ENCODE peak calls at places on chromosomes 7 and 10, in eight cellular contexts. One of them, this sample, is unnamed.

GRCh38 chr7:129574487-129574886 is 37.0 kb upstream of the NRF1 start:
- DNase-seq in iris pigment epithelial cell: peak; percentile 68
- DNase-seq in left colon: no peak
- DNase-seq in activated T-cell treated with anti-CD3 and anti-CD28 coated beads for 1 hour: no peak
- DNase-seq in midbrain: no peak
- DNase-seq in effector CD4-positive, alpha-beta T cell: no peak
- DNase-seq in aorta: no peak
- DNase-seq in HS-5: peak; percentile 69
- DNase-seq in this sample: no peak

GRCh38 chr10:22693371-22693784 is 21.0 kb downstream of the PIP4K2A start:
- DNase-seq in activated T-cell treated with anti-CD3 and anti-CD28 coated beads for 1 hour: no peak
- DNase-seq in left colon: no peak
- DNase-seq in iris pigment epithelial cell: peak; percentile 88
- DNase-seq in midbrain: no peak
- DNase-seq in aorta: no peak
- DNase-seq in effector CD4-positive, alpha-beta T cell: no peak
- DNase-seq in HS-5: no peak
- DNase-seq in this sample: no peak

GRCh38 chr10:122727426-122727825 is 27.8 kb upstream of the C10orf120 start:
- DNase-seq in midbrain: no peak
- DNase-seq in HS-5: no peak
- DNase-seq in aorta: no peak
- DNase-seq in iris pigment epithelial cell: no peak
- DNase-seq in activated T-cell treated with anti-CD3 and anti-CD28 coated beads for 1 hour: no peak
- DNase-seq in effector CD4-positive, alpha-beta T cell: no peak
- DNase-seq in left colon: no peak
- DNase-seq in this sample: no peak

GRCh38 chr10:3757250-3757637 is 27.8 kb downstream of the KLF6 start:
- DNase-seq in left colon: no peak
- DNase-seq in iris pigment epithelial cell: no peak
- DNase-seq in activated T-cell treated with anti-CD3 and anti-CD28 coated beads for 1 hour: no peak
- DNase-seq in aorta: no peak
- DNase-seq in midbrain: no peak
- DNase-seq in effector CD4-positive, alpha-beta T cell: no peak
- DNase-seq in HS-5: no peak
- DNase-seq in this sample: no peak

GRCh38 chr10:113986316-113986715 is 57.4 kb upstream of the ADRB1 start:
- DNase-seq in midbrain: no peak
- DNase-seq in iris pigment epithelial cell: no peak
- DNase-seq in effector CD4-positive, alpha-beta T cell: no peak
- DNase-seq in activated T-cell treated with anti-CD3 and anti-CD28 coated beads for 1 hour: no peak
- DNase-seq in left colon: no peak
- DNase-seq in HS-5: no peak
- DNase-seq in aorta: no peak
- DNase-seq in this sample: no peak

GRCh38 chr10:93579089-93579488 is 12.6 kb downstream of the FFAR4 start:
- DNase-seq in effector CD4-positive, alpha-beta T cell: no peak
- DNase-seq in HS-5: no peak
- DNase-seq in activated T-cell treated with anti-CD3 and anti-CD28 coated beads for 1 hour: no peak
- DNase-seq in left colon: no peak
- DNase-seq in midbrain: no peak
- DNase-seq in aorta: no peak
- DNase-seq in iris pigment epithelial cell: peak; percentile 22
- DNase-seq in this sample: no peak

GRCh38 chr7:4665661-4666060 is 16.4 kb upstream of the FOXK1 start:
- DNase-seq in left colon: no peak
- DNase-seq in aorta: no peak
- DNase-seq in midbrain: no peak
- DNase-seq in HS-5: peak; percentile 88
- DNase-seq in effector CD4-positive, alpha-beta T cell: no peak
- DNase-seq in iris pigment epithelial cell: peak; percentile 97
- DNase-seq in activated T-cell treated with anti-CD3 and anti-CD28 coated beads for 1 hour: no peak
- DNase-seq in this sample: no peak

GRCh38 chr7:20153999-20154398 is 63.2 kb downstream of the MACC1 start:
- DNase-seq in left colon: no peak
- DNase-seq in iris pigment epithelial cell: no peak
- DNase-seq in HS-5: no peak
- DNase-seq in effector CD4-positive, alpha-beta T cell: no peak
- DNase-seq in aorta: no peak
- DNase-seq in activated T-cell treated with anti-CD3 and anti-CD28 coated beads for 1 hour: no peak
- DNase-seq in midbrain: no peak
- DNase-seq in this sample: no peak

GRCh38 chr10:6399241-6399701 is 180.8 kb downstream of the PRKCQ start:
- DNase-seq in HS-5: no peak
- DNase-seq in aorta: peak; percentile 79
- DNase-seq in midbrain: peak; percentile 73
- DNase-seq in effector CD4-positive, alpha-beta T cell: no peak
- DNase-seq in left colon: no peak
- DNase-seq in activated T-cell treated with anti-CD3 and anti-CD28 coated beads for 1 hour: no peak
- DNase-seq in iris pigment epithelial cell: peak; percentile 57
- DNase-seq in this sample: no peak

GRCh38 chr7:71652551-71652950 is 520.6 kb downstream of the GALNT17 start:
- DNase-seq in effector CD4-positive, alpha-beta T cell: no peak
- DNase-seq in iris pigment epithelial cell: no peak
- DNase-seq in aorta: no peak
- DNase-seq in HS-5: no peak
- DNase-seq in activated T-cell treated with anti-CD3 and anti-CD28 coated beads for 1 hour: no peak
- DNase-seq in midbrain: no peak
- DNase-seq in left colon: no peak
- DNase-seq in this sample: no peak

GRCh38 chr10:69810998-69811397 is 9.3 kb downstream of the COL13A1 start:
- DNase-seq in iris pigment epithelial cell: no peak
- DNase-seq in midbrain: no peak
- DNase-seq in left colon: no peak
- DNase-seq in aorta: peak; percentile 23
- DNase-seq in activated T-cell treated with anti-CD3 and anti-CD28 coated beads for 1 hour: no peak
- DNase-seq in effector CD4-positive, alpha-beta T cell: no peak
- DNase-seq in HS-5: no peak
- DNase-seq in this sample: no peak

GRCh38 chr7:107712906-107713305 is 31.0 kb upstream of the CBLL1 start:
- DNase-seq in effector CD4-positive, alpha-beta T cell: no peak
- DNase-seq in HS-5: no peak
- DNase-seq in activated T-cell treated with anti-CD3 and anti-CD28 coated beads for 1 hour: no peak
- DNase-seq in left colon: no peak
- DNase-seq in midbrain: no peak
- DNase-seq in aorta: no peak
- DNase-seq in iris pigment epithelial cell: no peak
- DNase-seq in this sample: no peak

GRCh38 chr10:69684020-69684980 is 54.3 kb downstream of the FAM241B start:
- DNase-seq in HS-5: no peak
- DNase-seq in effector CD4-positive, alpha-beta T cell: no peak
- DNase-seq in midbrain: no peak
- DNase-seq in left colon: peak; percentile 91
- DNase-seq in activated T-cell treated with anti-CD3 and anti-CD28 coated beads for 1 hour: no peak
- DNase-seq in aorta: peak; percentile 65
- DNase-seq in iris pigment epithelial cell: peak; percentile 50
- DNase-seq in this sample: no peak

GRCh38 chr10:112296908-112297331 is 13.7 kb downstream of the TECTB start:
- DNase-seq in HS-5: no peak
- DNase-seq in aorta: no peak
- DNase-seq in effector CD4-positive, alpha-beta T cell: no peak
- DNase-seq in left colon: no peak
- DNase-seq in midbrain: no peak
- DNase-seq in activated T-cell treated with anti-CD3 and anti-CD28 coated beads for 1 hour: no peak
- DNase-seq in iris pigment epithelial cell: no peak
- DNase-seq in this sample: no peak

GRCh38 chr7:157760004-157760730 is 423.4 kb downstream of the DNAJB6 start:
- DNase-seq in left colon: no peak
- DNase-seq in iris pigment epithelial cell: no peak
- DNase-seq in aorta: peak; percentile 17
- DNase-seq in effector CD4-positive, alpha-beta T cell: no peak
- DNase-seq in activated T-cell treated with anti-CD3 and anti-CD28 coated beads for 1 hour: no peak
- DNase-seq in HS-5: no peak
- DNase-seq in midbrain: no peak
- DNase-seq in this sample: no peak

GRCh38 chr10:43114743-43115611 is 23.3 kb upstream of the CSGALNACT2 start:
- DNase-seq in left colon: no peak
- DNase-seq in activated T-cell treated with anti-CD3 and anti-CD28 coated beads for 1 hour: no peak
- DNase-seq in HS-5: no peak
- DNase-seq in effector CD4-positive, alpha-beta T cell: no peak
- DNase-seq in aorta: peak; percentile 29
- DNase-seq in midbrain: no peak
- DNase-seq in iris pigment epithelial cell: no peak
- DNase-seq in this sample: no peak

GRCh38 chr10:93991596-93992284 is 2.0 kb upstream of the PLCE1 start:
- DNase-seq in iris pigment epithelial cell: peak; percentile 72
- DNase-seq in HS-5: peak; percentile 61
- DNase-seq in left colon: peak; percentile 45
- DNase-seq in midbrain: peak; percentile 8
- DNase-seq in effector CD4-positive, alpha-beta T cell: no peak
- DNase-seq in activated T-cell treated with anti-CD3 and anti-CD28 coated beads for 1 hour: no peak
- DNase-seq in aorta: peak; percentile 82
- DNase-seq in this sample: no peak

GRCh38 chr7:130210181-130210935 is 2.7 kb downstream of the SSMEM1 start:
- DNase-seq in iris pigment epithelial cell: peak; percentile 28
- DNase-seq in activated T-cell treated with anti-CD3 and anti-CD28 coated beads for 1 hour: no peak
- DNase-seq in aorta: no peak
- DNase-seq in HS-5: no peak
- DNase-seq in midbrain: no peak
- DNase-seq in left colon: no peak
- DNase-seq in effector CD4-positive, alpha-beta T cell: no peak
- DNase-seq in this sample: no peak

GRCh38 chr7:51316262-51316665 is 345 bp downstream of the COBL start:
- DNase-seq in iris pigment epithelial cell: no peak
- DNase-seq in effector CD4-positive, alpha-beta T cell: no peak
- DNase-seq in left colon: peak; percentile 44
- DNase-seq in aorta: no peak
- DNase-seq in HS-5: no peak
- DNase-seq in midbrain: no peak
- DNase-seq in activated T-cell treated with anti-CD3 and anti-CD28 coated beads for 1 hour: no peak
- DNase-seq in this sample: no peak

GRCh38 chr10:21519981-21520436 is 5.5 kb downstream of the SKIDA1 start:
- DNase-seq in midbrain: peak; percentile 28
- DNase-seq in HS-5: no peak
- DNase-seq in iris pigment epithelial cell: peak; percentile 82
- DNase-seq in activated T-cell treated with anti-CD3 and anti-CD28 coated beads for 1 hour: no peak
- DNase-seq in left colon: no peak
- DNase-seq in aorta: no peak
- DNase-seq in effector CD4-positive, alpha-beta T cell: no peak
- DNase-seq in this sample: no peak

GRCh38 chr7:5695037-5695708 is 86.3 kb downstream of the RNF216 start:
- DNase-seq in iris pigment epithelial cell: peak; percentile 88
- DNase-seq in midbrain: peak; percentile 46
- DNase-seq in HS-5: no peak
- DNase-seq in effector CD4-positive, alpha-beta T cell: peak; percentile 64
- DNase-seq in aorta: peak; percentile 79
- DNase-seq in left colon: peak; percentile 46
- DNase-seq in activated T-cell treated with anti-CD3 and anti-CD28 coated beads for 1 hour: peak; percentile 64
- DNase-seq in this sample: no peak

GRCh38 chr7:35624299-35625186 is 70.4 kb downstream of the HERPUD2 start:
- DNase-seq in HS-5: no peak
- DNase-seq in effector CD4-positive, alpha-beta T cell: peak; percentile 20
- DNase-seq in midbrain: peak; percentile 44
- DNase-seq in left colon: no peak
- DNase-seq in iris pigment epithelial cell: peak; percentile 30
- DNase-seq in aorta: no peak
- DNase-seq in activated T-cell treated with anti-CD3 and anti-CD28 coated beads for 1 hour: peak; percentile 7
- DNase-seq in this sample: peak; percentile 19

GRCh38 chr7:84209006-84209405 is 14.4 kb upstream of the SEMA3A start:
- DNase-seq in midbrain: no peak
- DNase-seq in HS-5: no peak
- DNase-seq in effector CD4-positive, alpha-beta T cell: no peak
- DNase-seq in iris pigment epithelial cell: no peak
- DNase-seq in left colon: no peak
- DNase-seq in activated T-cell treated with anti-CD3 and anti-CD28 coated beads for 1 hour: no peak
- DNase-seq in aorta: no peak
- DNase-seq in this sample: no peak

GRCh38 chr10:30038961-30039536 is 20.3 kb downstream of the JCAD start:
- DNase-seq in aorta: no peak
- DNase-seq in left colon: no peak
- DNase-seq in activated T-cell treated with anti-CD3 and anti-CD28 coated beads for 1 hour: no peak
- DNase-seq in effector CD4-positive, alpha-beta T cell: no peak
- DNase-seq in iris pigment epithelial cell: no peak
- DNase-seq in HS-5: no peak
- DNase-seq in midbrain: no peak
- DNase-seq in this sample: no peak

GRCh38 chr7:13044309-13044708 is 356.9 kb downstream of the ARL4A start:
- DNase-seq in effector CD4-positive, alpha-beta T cell: no peak
- DNase-seq in iris pigment epithelial cell: no peak
- DNase-seq in activated T-cell treated with anti-CD3 and anti-CD28 coated beads for 1 hour: no peak
- DNase-seq in HS-5: no peak
- DNase-seq in left colon: no peak
- DNase-seq in aorta: no peak
- DNase-seq in midbrain: no peak
- DNase-seq in this sample: no peak

GRCh38 chr7:115052706-115053105 is 130.8 kb downstream of the MDFIC start:
- DNase-seq in activated T-cell treated with anti-CD3 and anti-CD28 coated beads for 1 hour: no peak
- DNase-seq in effector CD4-positive, alpha-beta T cell: no peak
- DNase-seq in left colon: no peak
- DNase-seq in midbrain: no peak
- DNase-seq in HS-5: no peak
- DNase-seq in iris pigment epithelial cell: no peak
- DNase-seq in aorta: no peak
- DNase-seq in this sample: no peak

GRCh38 chr10:3531097-3531645 is 253.8 kb downstream of the KLF6 start:
- DNase-seq in aorta: no peak
- DNase-seq in midbrain: no peak
- DNase-seq in effector CD4-positive, alpha-beta T cell: no peak
- DNase-seq in activated T-cell treated with anti-CD3 and anti-CD28 coated beads for 1 hour: no peak
- DNase-seq in left colon: no peak
- DNase-seq in HS-5: no peak
- DNase-seq in iris pigment epithelial cell: no peak
- DNase-seq in this sample: no peak

GRCh38 chr10:117320050-117320665 is 55.1 kb downstream of the PDZD8 start:
- DNase-seq in left colon: no peak
- DNase-seq in activated T-cell treated with anti-CD3 and anti-CD28 coated beads for 1 hour: no peak
- DNase-seq in HS-5: no peak
- DNase-seq in effector CD4-positive, alpha-beta T cell: no peak
- DNase-seq in aorta: no peak
- DNase-seq in iris pigment epithelial cell: peak; percentile 24
- DNase-seq in midbrain: peak; percentile 7
- DNase-seq in this sample: no peak

GRCh38 chr7:143437568-143437967 is 5.7 kb upstream of the TAS2R60 start:
- DNase-seq in midbrain: no peak
- DNase-seq in left colon: no peak
- DNase-seq in activated T-cell treated with anti-CD3 and anti-CD28 coated beads for 1 hour: no peak
- DNase-seq in HS-5: no peak
- DNase-seq in effector CD4-positive, alpha-beta T cell: no peak
- DNase-seq in aorta: no peak
- DNase-seq in iris pigment epithelial cell: no peak
- DNase-seq in this sample: no peak

GRCh38 chr10:5502903-5503835 is 3.8 kb upstream of the CALML5 start:
- DNase-seq in iris pigment epithelial cell: no peak
- DNase-seq in left colon: peak; percentile 79
- DNase-seq in aorta: no peak
- DNase-seq in midbrain: no peak
- DNase-seq in effector CD4-positive, alpha-beta T cell: no peak
- DNase-seq in HS-5: no peak
- DNase-seq in activated T-cell treated with anti-CD3 and anti-CD28 coated beads for 1 hour: no peak
- DNase-seq in this sample: no peak

GRCh38 chr7:140213684-140214074 is 36.9 kb upstream of the KDM7A start:
- DNase-seq in effector CD4-positive, alpha-beta T cell: no peak
- DNase-seq in iris pigment epithelial cell: no peak
- DNase-seq in HS-5: no peak
- DNase-seq in aorta: no peak
- DNase-seq in left colon: no peak
- DNase-seq in midbrain: no peak
- DNase-seq in activated T-cell treated with anti-CD3 and anti-CD28 coated beads for 1 hour: no peak
- DNase-seq in this sample: no peak

GRCh38 chr7:95199779-95200558 is 124.4 kb downstream of the PON1 start:
- DNase-seq in iris pigment epithelial cell: peak; percentile 51
- DNase-seq in effector CD4-positive, alpha-beta T cell: no peak
- DNase-seq in left colon: no peak
- DNase-seq in activated T-cell treated with anti-CD3 and anti-CD28 coated beads for 1 hour: no peak
- DNase-seq in HS-5: no peak
- DNase-seq in midbrain: peak; percentile 83
- DNase-seq in aorta: peak; percentile 48
- DNase-seq in this sample: no peak

GRCh38 chr10:107653832-107654287 is 489.4 kb upstream of the SORCS1 start:
- DNase-seq in HS-5: peak; percentile 32
- DNase-seq in iris pigment epithelial cell: peak; percentile 43
- DNase-seq in activated T-cell treated with anti-CD3 and anti-CD28 coated beads for 1 hour: no peak
- DNase-seq in left colon: peak; percentile 47
- DNase-seq in effector CD4-positive, alpha-beta T cell: no peak
- DNase-seq in midbrain: no peak
- DNase-seq in aorta: no peak
- DNase-seq in this sample: no peak

GRCh38 chr7:30472771-30473392 is 5.7 kb downstream of the NOD1 start:
- DNase-seq in activated T-cell treated with anti-CD3 and anti-CD28 coated beads for 1 hour: no peak
- DNase-seq in left colon: no peak
- DNase-seq in HS-5: no peak
- DNase-seq in aorta: no peak
- DNase-seq in midbrain: no peak
- DNase-seq in effector CD4-positive, alpha-beta T cell: no peak
- DNase-seq in iris pigment epithelial cell: peak; percentile 94
- DNase-seq in this sample: no peak

This sample was measured in nucleus accumbens.